ENCODE peak calls at places on chromosomes 3 and 15, in nine cellular contexts. B is HS-5, W is fibroblast of pulmonary artery, H is NCI-H1105, J is GM12865, I is amniotic stem cell, D is astrocyte of the hippocampus, O is astrocyte of the spinal cord, U is NCI-H510A treated with DMSO at 0.1 percent for 48 hours. C is an unnamed sample.

GRCh38 chr3:68290333-68290732 is 635.9 kb upstream of the SUCLG2 start:
- DNase-seq in B (no peak), W (no peak), H (no peak), J (no peak), I (no peak), D (no peak), O (no peak), U (no peak), C (no peak)

GRCh38 chr3:107392549-107393165 is 15.4 kb downstream of the CCDC54 start:
- DNase-seq in B (peak), W (peak), H (no peak), J (no peak), I (peak), D (peak), O (peak), U (no peak), C (peak)

GRCh38 chr3:64268926-64269325 is 43.7 kb upstream of the PRICKLE2 start:
- DNase-seq in B (no peak), W (no peak), H (no peak), J (no peak), I (no peak), D (no peak), O (no peak), U (no peak), C (no peak)

GRCh38 chr15:37995461-37996347 is 61.3 kb downstream of the TMCO5A start:
- DNase-seq in B (peak), W (peak), H (no peak), J (peak), I (peak), D (peak), O (peak), U (peak), C (peak)

GRCh38 chr3:40109641-40110490 is 199.6 kb upstream of the EIF1B start:
- DNase-seq in B (no peak), W (no peak), H (no peak), J (no peak), I (no peak), D (peak), O (no peak), U (no peak), C (peak)

GRCh38 chr15:51936119-51936478 is 35.5 kb downstream of the LEO1 start:
- DNase-seq in B (no peak), W (no peak), H (no peak), J (peak), I (no peak), D (no peak), O (no peak), U (no peak), C (no peak)

GRCh38 chr15:82297546-82297945 is 34.9 kb downstream of the SAXO2 start:
- DNase-seq in B (no peak), W (no peak), H (no peak), J (no peak), I (no peak), D (no peak), O (no peak), U (no peak), C (no peak)

GRCh38 chr3:25573386-25574171 is 91.1 kb downstream of the TOP2B start:
- DNase-seq in B (peak), W (no peak), H (no peak), J (no peak), I (no peak), D (peak), O (peak), U (no peak), C (no peak)

GRCh38 chr3:44396200-44397171 is 57.9 kb downstream of the TCAIM start:
- DNase-seq in B (no peak), W (no peak), H (no peak), J (no peak), I (no peak), D (no peak), O (no peak), U (peak), C (peak)

GRCh38 chr3:130644600-130645232 is 101.9 kb downstream of the PIK3R4 start:
- DNase-seq in B (no peak), W (no peak), H (no peak), J (no peak), I (no peak), D (no peak), O (no peak), U (no peak), C (no peak)

GRCh38 chr3:48662753-48663488 is at the start of gene CELSR3:
- DNase-seq in B (peak), W (peak), H (peak), J (peak), I (no peak), D (peak), O (peak), U (peak), C (peak)

GRCh38 chr3:149415484-149415883 is 38.0 kb upstream of the TM4SF1 start:
- DNase-seq in B (no peak), W (no peak), H (no peak), J (no peak), I (no peak), D (no peak), O (no peak), U (no peak), C (no peak)

GRCh38 chr3:27022096-27022761 is 347.0 kb downstream of the NEK10 start:
- DNase-seq in B (no peak), W (no peak), H (no peak), J (no peak), I (no peak), D (no peak), O (no peak), U (no peak), C (no peak)

GRCh38 chr3:123084738-123085237 is 18.0 kb downstream of the PDIA5 start:
- DNase-seq in B (no peak), W (no peak), H (no peak), J (no peak), I (no peak), D (no peak), O (no peak), U (no peak), C (peak)

GRCh38 chr3:16427309-16427965 is 86.1 kb downstream of the RFTN1 start:
- DNase-seq in B (peak), W (peak), H (no peak), J (no peak), I (peak), D (peak), O (peak), U (no peak), C (peak)

GRCh38 chr15:71716990-71717389 is 93.4 kb upstream of the NR2E3 start:
- DNase-seq in B (peak), W (peak), H (no peak), J (no peak), I (no peak), D (peak), O (peak), U (no peak), C (peak)

GRCh38 chr15:90174140-90174891 is 26.8 kb upstream of the SEMA4B start:
- DNase-seq in B (no peak), W (peak), H (no peak), J (no peak), I (no peak), D (peak), O (peak), U (peak), C (peak)

GRCh38 chr3:177835917-177836316 is 638.6 kb upstream of the TBL1XR1 start:
- DNase-seq in B (no peak), W (peak), H (no peak), J (no peak), I (no peak), D (peak), O (peak), U (no peak), C (peak)

GRCh38 chr3:145739926-145740325 is 421.1 kb downstream of the PLOD2 start:
- DNase-seq in B (peak), W (peak), H (no peak), J (no peak), I (no peak), D (peak), O (peak), U (no peak), C (peak)

GRCh38 chr3:46571684-46572083 is 5.6 kb upstream of the LRRC2 start:
- DNase-seq in B (no peak), W (no peak), H (no peak), J (no peak), I (no peak), D (no peak), O (no peak), U (no peak), C (no peak)

GRCh38 chr3:42224658-42225421 is 41.1 kb downstream of the CCK start:
- DNase-seq in B (no peak), W (no peak), H (no peak), J (no peak), I (no peak), D (peak), O (no peak), U (no peak), C (no peak)

GRCh38 chr15:76147906-76148553 is 88.2 kb downstream of the TMEM266 start:
- DNase-seq in B (no peak), W (peak), H (peak), J (peak), I (no peak), D (peak), O (peak), U (peak), C (peak)

C was measured in renal cortical epithelial cell.